ENCODE peak calls at places on chromosomes 16 and 17, in five cellular contexts. Y, K, M, L and B are unnamed samples.

GRCh38 chr16:3401719-3402397 is 843 bp downstream of the ZNF174 start:
- DNase-seq in Y (no peak), K (peak), M (peak), L (peak), B (no peak)

GRCh38 chr17:47695664-47696376 is 1.9 kb downstream of the TBKBP1 start:
- DNase-seq in Y (no peak), K (no peak), M (no peak), L (no peak), B (no peak)

GRCh38 chr17:2084129-2084765 is 29.3 kb downstream of the HIC1 start:
- DNase-seq in Y (no peak), K (peak), M (no peak), L (peak), B (no peak)

GRCh38 chr17:31339906-31340661 is 18.7 kb upstream of the EVI2A start:
- DNase-seq in Y (no peak), K (peak), M (no peak), L (peak), B (no peak)

GRCh38 chr16:82900611-82901010 is 273.8 kb downstream of the CDH13 start:
- DNase-seq in Y (no peak), K (no peak), M (no peak), L (no peak), B (no peak)

GRCh38 chr17:76909971-76910760 is 42.0 kb downstream of the MGAT5B start:
- DNase-seq in Y (no peak), K (peak), M (peak), L (peak), B (no peak)

GRCh38 chr17:21046215-21046614 is 3.4 kb upstream of the USP22 start:
- DNase-seq in Y (no peak), K (no peak), M (no peak), L (no peak), B (peak)

GRCh38 chr16:49608095-49608494 is 234.5 kb downstream of the C16orf78 start:
- DNase-seq in Y (no peak), K (no peak), M (no peak), L (no peak), B (no peak)

GRCh38 chr17:63640038-63640437 is 17.8 kb downstream of the MAP3K3 start:
- DNase-seq in Y (no peak), K (no peak), M (no peak), L (no peak), B (no peak)

GRCh38 chr16:73847090-73847489 is 449.5 kb upstream of the PSMD7 start:
- DNase-seq in Y (no peak), K (no peak), M (peak), L (no peak), B (no peak)

GRCh38 chr17:1055751-1056645 is 59.1 kb downstream of the TIMM22 start:
- DNase-seq in Y (peak), K (peak), M (peak), L (peak), B (no peak)

GRCh38 chr17:79305831-79306687 is 231.4 kb downstream of the ENGASE start:
- DNase-seq in Y (no peak), K (no peak), M (no peak), L (peak), B (no peak)

GRCh38 chr16:1933097-1933661 is 9.8 kb downstream of the MSRB1 start:
- DNase-seq in Y (no peak), K (no peak), M (no peak), L (no peak), B (no peak)

GRCh38 chr16:88442435-88442810 is 10.7 kb upstream of the ZFPM1 start:
- DNase-seq in Y (no peak), K (no peak), M (no peak), L (no peak), B (no peak)

GRCh38 chr16:72073831-72074230 is 10.8 kb downstream of the HPR start:
- DNase-seq in Y (peak), K (no peak), M (no peak), L (no peak), B (peak)

GRCh38 chr16:84735846-84736586 is 36.2 kb downstream of the USP10 start:
- DNase-seq in Y (no peak), K (no peak), M (no peak), L (no peak), B (no peak)

GRCh38 chr16:12801511-12802042 is 2.1 kb downstream of the CPPED1 start:
- DNase-seq in Y (no peak), K (peak), M (no peak), L (peak), B (no peak)

GRCh38 chr17:509316-509715 is 156.7 kb upstream of the RPH3AL start:
- DNase-seq in Y (no peak), K (no peak), M (no peak), L (no peak), B (no peak)

GRCh38 chr16:85380002-85380395 is 233.1 kb upstream of the GSE1 start:
- DNase-seq in Y (no peak), K (no peak), M (no peak), L (no peak), B (no peak)

GRCh38 chr17:61768405-61768804 is 94.9 kb downstream of the BRIP1 start:
- DNase-seq in Y (no peak), K (no peak), M (no peak), L (no peak), B (no peak)

GRCh38 chr17:43702636-43703035 is 40.9 kb upstream of the MEOX1 start:
- DNase-seq in Y (no peak), K (peak), M (peak), L (peak), B (no peak)

GRCh38 chr17:39939588-39940419 is 12.3 kb downstream of the LRRC3C start:
- DNase-seq in Y (no peak), K (peak), M (peak), L (peak), B (no peak)

GRCh38 chr16:68367034-68367433 is 56.2 kb downstream of the PRMT7 start:
- DNase-seq in Y (no peak), K (peak), M (peak), L (peak), B (no peak)

GRCh38 chr16:79698341-79698753 is 97.8 kb upstream of the MAF start:
- DNase-seq in Y (no peak), K (peak), M (no peak), L (no peak), B (peak)

GRCh38 chr17:45883063-45883462 is 11.3 kb upstream of the MAPT start:
- DNase-seq in Y (no peak), K (no peak), M (no peak), L (no peak), B (no peak)

GRCh38 chr17:30869005-30869404 is 37.0 kb downstream of the TEFM start:
- DNase-seq in Y (no peak), K (no peak), M (no peak), L (no peak), B (no peak)

GRCh38 chr16:57444711-57445110 is 2.5 kb downstream of the CIAPIN1 start:
- DNase-seq in Y (no peak), K (no peak), M (no peak), L (peak), B (no peak)

GRCh38 chr17:8619294-8619693 is 11.2 kb downstream of the MYH10 start:
- DNase-seq in Y (no peak), K (no peak), M (no peak), L (no peak), B (no peak)

GRCh38 chr16:58442547-58442946 is 50.3 kb downstream of the GINS3 start:
- DNase-seq in Y (no peak), K (no peak), M (no peak), L (no peak), B (no peak)

GRCh38 chr17:58818654-58819053 is 63.0 kb downstream of the PPM1E start:
- DNase-seq in Y (no peak), K (no peak), M (no peak), L (no peak), B (no peak)

GRCh38 chr17:7806592-7806991 is 27.4 kb upstream of the KDM6B start:
- DNase-seq in Y (no peak), K (no peak), M (no peak), L (no peak), B (no peak)

GRCh38 chr16:55435387-55435786 is 43.6 kb upstream of the MMP2 start:
- DNase-seq in Y (no peak), K (no peak), M (no peak), L (no peak), B (no peak)

GRCh38 chr17:61456688-61457225 is 4.5 kb downstream of the TBX4 start:
- DNase-seq in Y (no peak), K (no peak), M (no peak), L (peak), B (no peak)

GRCh38 chr17:82108038-82108998 is 10.3 kb upstream of the FASN start:
- DNase-seq in Y (no peak), K (no peak), M (no peak), L (no peak), B (no peak)

GRCh38 chr16:89087922-89088321 is 5.7 kb upstream of the ACSF3 start:
- DNase-seq in Y (no peak), K (no peak), M (no peak), L (no peak), B (no peak)

GRCh38 chr16:22296225-22297113 is 740 bp upstream of the POLR3E start:
- DNase-seq in Y (no peak), K (no peak), M (peak), L (peak), B (peak)

GRCh38 chr16:15829460-15829859 is 27.4 kb downstream of the MYH11 start:
- DNase-seq in Y (no peak), K (no peak), M (no peak), L (peak), B (no peak)

GRCh38 chr16:63466-63865 is 9.0 kb downstream of the RHBDF1 start:
- DNase-seq in Y (no peak), K (no peak), M (no peak), L (no peak), B (no peak)